ENCODE peak calls at places on chromosomes 4 and X, in ten cellular contexts. One of them, this sample, is unnamed.

GRCh38 chr4:105666693-105667092 is 41.8 kb downstream of the INTS12 start:
- DNase-seq in mucosa of descending colon: no peak
- DNase-seq in heart left ventricle: no peak
- DNase-seq in fibroblast of lung: peak
- DNase-seq in mesothelial cell of epicardium: no peak
- DNase-seq in Peyer's patch: no peak
- DNase-seq in stomach: no peak
- DNase-seq in fibroblast of the aortic adventitia: peak
- DNase-seq in BJ: no peak
- DNase-seq in GM06990: no peak
- DNase-seq in this sample: no peak

GRCh38 chr4:111650146-111650545 is 495.1 kb upstream of the FAM241A start:
- DNase-seq in mucosa of descending colon: no peak
- DNase-seq in heart left ventricle: no peak
- DNase-seq in fibroblast of lung: no peak
- DNase-seq in mesothelial cell of epicardium: no peak
- DNase-seq in Peyer's patch: no peak
- DNase-seq in stomach: no peak
- DNase-seq in fibroblast of the aortic adventitia: no peak
- DNase-seq in BJ: no peak
- DNase-seq in GM06990: no peak
- DNase-seq in this sample: no peak

GRCh38 chr4:78634011-78634664 is 82.6 kb downstream of the ANXA3 start:
- DNase-seq in mucosa of descending colon: no peak
- DNase-seq in heart left ventricle: peak
- DNase-seq in fibroblast of lung: peak
- DNase-seq in mesothelial cell of epicardium: no peak
- DNase-seq in Peyer's patch: no peak
- DNase-seq in stomach: no peak
- DNase-seq in fibroblast of the aortic adventitia: peak
- DNase-seq in BJ: no peak
- DNase-seq in GM06990: no peak
- DNase-seq in this sample: no peak

GRCh38 chr4:121822796-121823504 is 733 bp downstream of the CCNA2 start:
- DNase-seq in mucosa of descending colon: no peak
- DNase-seq in heart left ventricle: no peak
- DNase-seq in fibroblast of lung: peak
- DNase-seq in mesothelial cell of epicardium: no peak
- DNase-seq in Peyer's patch: no peak
- DNase-seq in stomach: peak
- DNase-seq in fibroblast of the aortic adventitia: peak
- DNase-seq in BJ: no peak
- DNase-seq in GM06990: no peak
- DNase-seq in this sample: peak

GRCh38 chr4:70706516-70706915 is 15.2 kb upstream of the RUFY3 start:
- DNase-seq in mucosa of descending colon: no peak
- DNase-seq in heart left ventricle: no peak
- DNase-seq in fibroblast of lung: peak
- DNase-seq in mesothelial cell of epicardium: no peak
- DNase-seq in Peyer's patch: no peak
- DNase-seq in stomach: no peak
- DNase-seq in fibroblast of the aortic adventitia: no peak
- DNase-seq in BJ: no peak
- DNase-seq in GM06990: no peak
- DNase-seq in this sample: no peak

GRCh38 chr4:41538017-41538733 is at the start of gene LIMCH1:
- DNase-seq in mucosa of descending colon: peak
- DNase-seq in heart left ventricle: peak
- DNase-seq in fibroblast of lung: peak
- DNase-seq in mesothelial cell of epicardium: no peak
- DNase-seq in Peyer's patch: no peak
- DNase-seq in stomach: no peak
- DNase-seq in fibroblast of the aortic adventitia: peak
- DNase-seq in BJ: no peak
- DNase-seq in GM06990: no peak
- DNase-seq in this sample: no peak

GRCh38 chr4:153223935-153224334 is 19.7 kb downstream of the TRIM2 start:
- DNase-seq in mucosa of descending colon: no peak
- DNase-seq in heart left ventricle: no peak
- DNase-seq in fibroblast of lung: peak
- DNase-seq in mesothelial cell of epicardium: no peak
- DNase-seq in Peyer's patch: no peak
- DNase-seq in stomach: no peak
- DNase-seq in fibroblast of the aortic adventitia: peak
- DNase-seq in BJ: no peak
- DNase-seq in GM06990: no peak
- DNase-seq in this sample: no peak

GRCh38 chrX:9938516-9938915 is 28.6 kb upstream of the CLDN34 start:
- DNase-seq in mucosa of descending colon: no peak
- DNase-seq in heart left ventricle: no peak
- DNase-seq in fibroblast of lung: no peak
- DNase-seq in mesothelial cell of epicardium: no peak
- DNase-seq in Peyer's patch: no peak
- DNase-seq in stomach: no peak
- DNase-seq in fibroblast of the aortic adventitia: no peak
- DNase-seq in BJ: no peak
- DNase-seq in GM06990: no peak
- DNase-seq in this sample: no peak

GRCh38 chr4:148118628-148119027 is 323.6 kb downstream of the NR3C2 start:
- DNase-seq in mucosa of descending colon: no peak
- DNase-seq in heart left ventricle: no peak
- DNase-seq in fibroblast of lung: no peak
- DNase-seq in mesothelial cell of epicardium: no peak
- DNase-seq in Peyer's patch: no peak
- DNase-seq in stomach: no peak
- DNase-seq in fibroblast of the aortic adventitia: no peak
- DNase-seq in BJ: no peak
- DNase-seq in GM06990: no peak
- DNase-seq in this sample: no peak

GRCh38 chrX:72073614-72074013 is 58.1 kb downstream of the RTL5 start:
- DNase-seq in mucosa of descending colon: no peak
- DNase-seq in heart left ventricle: no peak
- DNase-seq in fibroblast of lung: no peak
- DNase-seq in mesothelial cell of epicardium: no peak
- DNase-seq in Peyer's patch: no peak
- DNase-seq in stomach: no peak
- DNase-seq in fibroblast of the aortic adventitia: no peak
- DNase-seq in BJ: no peak
- DNase-seq in GM06990: no peak
- DNase-seq in this sample: no peak

GRCh38 chrX:97828454-97828853 is 944.7 kb downstream of the RPA4 start:
- DNase-seq in mucosa of descending colon: no peak
- DNase-seq in heart left ventricle: no peak
- DNase-seq in fibroblast of lung: no peak
- DNase-seq in mesothelial cell of epicardium: no peak
- DNase-seq in Peyer's patch: no peak
- DNase-seq in stomach: no peak
- DNase-seq in fibroblast of the aortic adventitia: no peak
- DNase-seq in BJ: no peak
- DNase-seq in GM06990: no peak
- DNase-seq in this sample: no peak

GRCh38 chrX:104310084-104310483 is 55.4 kb upstream of the ESX1 start:
- DNase-seq in mucosa of descending colon: no peak
- DNase-seq in heart left ventricle: no peak
- DNase-seq in fibroblast of lung: peak
- DNase-seq in mesothelial cell of epicardium: no peak
- DNase-seq in Peyer's patch: no peak
- DNase-seq in stomach: no peak
- DNase-seq in fibroblast of the aortic adventitia: peak
- DNase-seq in BJ: no peak
- DNase-seq in GM06990: no peak
- DNase-seq in this sample: no peak

DNA sequence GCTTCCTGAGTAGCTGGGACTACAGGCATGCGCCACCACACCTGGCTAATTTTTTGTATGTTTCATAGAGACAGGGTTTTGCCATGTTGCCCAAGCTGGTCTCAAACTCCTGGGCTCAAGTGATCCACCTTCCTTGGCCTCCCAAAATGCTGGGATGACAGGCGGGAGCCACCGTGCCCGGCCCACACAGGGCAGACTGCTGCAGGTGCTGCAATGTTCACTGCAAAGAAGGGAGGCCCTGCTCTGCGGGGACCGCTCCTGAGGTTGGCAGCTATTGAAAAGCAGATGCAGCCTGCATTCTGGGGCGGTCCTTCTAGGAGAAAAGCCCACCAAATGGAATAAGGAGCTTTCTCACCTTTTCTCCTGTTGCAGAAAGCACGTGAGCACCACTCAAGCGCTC is 5.0 kb downstream of the ARSD start:
- DNase-seq in mucosa of descending colon: no peak
- DNase-seq in heart left ventricle: no peak
- DNase-seq in fibroblast of lung: no peak
- DNase-seq in mesothelial cell of epicardium: no peak
- DNase-seq in Peyer's patch: no peak
- DNase-seq in stomach: no peak
- DNase-seq in fibroblast of the aortic adventitia: no peak
- DNase-seq in BJ: no peak
- DNase-seq in GM06990: no peak
- DNase-seq in this sample: no peak
- TF ChIP-seq CTCF in mucosa of descending colon: no peak
- TF ChIP-seq CTCF in heart left ventricle: no peak
- TF ChIP-seq CTCF in fibroblast of lung: no peak
- TF ChIP-seq CTCF in mesothelial cell of epicardium: no peak
- TF ChIP-seq CTCF in Peyer's patch: no peak
- TF ChIP-seq CTCF in stomach: no peak
- TF ChIP-seq CTCF in fibroblast of the aortic adventitia: no peak
- TF ChIP-seq CTCF in BJ: no peak
- TF ChIP-seq CTCF in GM06990: no peak
- TF ChIP-seq CTCF in this sample: no peak

DNA sequence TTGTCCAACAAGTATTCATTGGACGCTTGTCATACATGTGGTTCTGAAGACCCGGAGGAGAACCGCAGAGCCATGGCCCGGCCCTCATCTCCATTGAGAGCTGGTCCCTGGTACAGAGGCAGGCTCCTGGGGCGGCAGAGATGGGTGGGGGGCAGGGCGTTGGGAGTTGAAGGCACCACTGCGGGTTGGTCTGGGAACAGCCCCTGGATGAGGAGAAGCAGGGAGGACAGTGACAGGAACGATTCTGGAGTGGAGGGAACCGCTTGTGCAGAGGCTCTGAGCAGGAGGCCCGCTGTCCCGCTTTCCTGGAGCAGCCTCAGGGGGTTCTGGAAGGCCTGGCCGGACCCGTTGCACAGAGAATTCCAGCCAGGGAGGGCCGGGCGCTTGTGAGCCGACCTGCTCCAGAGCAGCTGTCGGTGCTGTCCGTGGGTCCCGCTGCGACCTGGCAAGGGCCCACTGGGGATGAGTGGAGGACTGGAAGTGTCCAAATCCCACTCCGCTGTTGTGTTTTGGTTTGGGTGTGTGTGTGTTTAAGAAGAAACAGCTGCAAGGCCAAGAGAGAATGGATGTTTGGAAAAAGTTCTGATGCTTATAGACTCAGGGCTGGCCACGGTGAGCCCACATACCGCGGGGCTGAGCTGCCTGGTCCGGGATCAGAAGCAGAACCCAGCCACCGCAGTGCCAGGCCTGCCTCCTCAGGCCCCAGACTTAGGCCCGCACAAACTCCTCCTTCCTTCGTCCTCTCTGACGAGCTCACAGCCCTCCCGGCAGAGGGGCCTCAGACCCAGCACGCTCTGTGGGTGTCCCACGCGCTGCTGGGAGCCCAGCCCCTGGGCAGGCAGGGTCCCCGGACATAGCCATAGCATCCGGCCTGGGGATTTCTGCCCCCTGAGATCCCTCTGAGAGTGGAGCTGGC is 73.8 kb downstream of the HTRA3 start:
- DNase-seq in mucosa of descending colon: peak
- DNase-seq in heart left ventricle: no peak
- DNase-seq in fibroblast of lung: no peak
- DNase-seq in mesothelial cell of epicardium: no peak
- DNase-seq in Peyer's patch: no peak
- DNase-seq in stomach: peak
- DNase-seq in fibroblast of the aortic adventitia: no peak
- DNase-seq in BJ: no peak
- DNase-seq in GM06990: no peak
- DNase-seq in this sample: no peak
- TF ChIP-seq CTCF in mucosa of descending colon: no peak
- TF ChIP-seq CTCF in heart left ventricle: no peak
- TF ChIP-seq CTCF in fibroblast of lung: no peak
- TF ChIP-seq CTCF in mesothelial cell of epicardium: no peak
- TF ChIP-seq CTCF in Peyer's patch: no peak
- TF ChIP-seq CTCF in stomach: no peak
- TF ChIP-seq CTCF in fibroblast of the aortic adventitia: no peak
- TF ChIP-seq CTCF in BJ: no peak
- TF ChIP-seq CTCF in GM06990: no peak
- TF ChIP-seq CTCF in this sample: no peak

GRCh38 chrX:48972214-48973164 is 845 bp upstream of the KCND1 start:
- DNase-seq in mucosa of descending colon: peak
- DNase-seq in heart left ventricle: peak
- DNase-seq in fibroblast of lung: peak
- DNase-seq in mesothelial cell of epicardium: no peak
- DNase-seq in Peyer's patch: peak
- DNase-seq in stomach: peak
- DNase-seq in fibroblast of the aortic adventitia: peak
- DNase-seq in BJ: no peak
- DNase-seq in GM06990: no peak
- DNase-seq in this sample: peak
- TF ChIP-seq CTCF in mucosa of descending colon: peak
- TF ChIP-seq CTCF in heart left ventricle: peak
- TF ChIP-seq CTCF in fibroblast of lung: peak
- TF ChIP-seq CTCF in mesothelial cell of epicardium: no peak
- TF ChIP-seq CTCF in Peyer's patch: no peak
- TF ChIP-seq CTCF in stomach: peak
- TF ChIP-seq CTCF in fibroblast of the aortic adventitia: peak
- TF ChIP-seq CTCF in BJ: peak
- TF ChIP-seq CTCF in GM06990: peak
- TF ChIP-seq CTCF in this sample: peak

GRCh38 chrX:94751611-94752010 is 1077.6 kb downstream of the FAM133A start:
- DNase-seq in mucosa of descending colon: no peak
- DNase-seq in heart left ventricle: no peak
- DNase-seq in fibroblast of lung: no peak
- DNase-seq in mesothelial cell of epicardium: no peak
- DNase-seq in Peyer's patch: no peak
- DNase-seq in stomach: no peak
- DNase-seq in fibroblast of the aortic adventitia: no peak
- DNase-seq in BJ: no peak
- DNase-seq in GM06990: no peak
- DNase-seq in this sample: no peak
- TF ChIP-seq CTCF in mucosa of descending colon: no peak
- TF ChIP-seq CTCF in heart left ventricle: no peak
- TF ChIP-seq CTCF in fibroblast of lung: no peak
- TF ChIP-seq CTCF in mesothelial cell of epicardium: no peak
- TF ChIP-seq CTCF in Peyer's patch: no peak
- TF ChIP-seq CTCF in stomach: no peak
- TF ChIP-seq CTCF in fibroblast of the aortic adventitia: no peak
- TF ChIP-seq CTCF in BJ: no peak
- TF ChIP-seq CTCF in GM06990: peak
- TF ChIP-seq CTCF in this sample: peak

DNA sequence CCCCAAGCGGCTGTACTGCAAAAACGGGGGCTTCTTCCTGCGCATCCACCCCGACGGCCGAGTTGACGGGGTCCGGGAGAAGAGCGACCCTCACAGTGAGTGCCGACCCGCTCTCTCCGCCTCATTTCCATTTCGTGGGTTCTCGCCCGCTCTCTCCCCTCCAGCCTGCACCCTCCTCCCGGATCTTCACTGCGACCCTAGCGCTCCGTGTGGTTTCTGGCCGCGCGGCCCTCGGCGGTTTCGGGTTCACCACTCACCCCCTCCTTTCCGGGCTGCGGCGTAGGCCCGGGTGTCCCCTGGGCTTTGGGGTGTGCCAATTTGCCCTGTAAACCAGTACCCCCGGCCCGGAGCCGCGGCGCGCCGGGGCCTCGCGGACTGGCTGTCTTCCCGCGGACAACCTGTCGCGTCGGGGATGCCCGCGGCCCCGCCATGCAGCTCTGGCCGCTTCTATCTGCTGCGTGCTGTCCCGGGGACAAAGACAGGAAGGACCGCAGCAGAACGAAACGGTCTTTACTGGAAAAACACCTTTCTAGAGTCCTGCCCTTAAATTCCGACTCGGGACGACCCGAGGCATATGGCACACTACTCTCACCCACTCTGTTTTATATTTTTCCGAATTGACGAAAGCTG is 742 bp downstream of the FGF2 start:
- DNase-seq in mucosa of descending colon: peak
- DNase-seq in heart left ventricle: peak
- DNase-seq in fibroblast of lung: peak
- DNase-seq in mesothelial cell of epicardium: peak
- DNase-seq in Peyer's patch: no peak
- DNase-seq in stomach: peak
- DNase-seq in fibroblast of the aortic adventitia: peak
- DNase-seq in BJ: no peak
- DNase-seq in GM06990: peak
- DNase-seq in this sample: peak
- TF ChIP-seq CTCF in mucosa of descending colon: no peak
- TF ChIP-seq CTCF in heart left ventricle: no peak
- TF ChIP-seq CTCF in fibroblast of lung: peak
- TF ChIP-seq CTCF in mesothelial cell of epicardium: no peak
- TF ChIP-seq CTCF in Peyer's patch: no peak
- TF ChIP-seq CTCF in stomach: no peak
- TF ChIP-seq CTCF in fibroblast of the aortic adventitia: peak
- TF ChIP-seq CTCF in BJ: peak
- TF ChIP-seq CTCF in GM06990: peak
- TF ChIP-seq CTCF in this sample: no peak

This sample was measured in neural crest cell.